ENCODE peak calls at places on chromosomes 13 and 19, in seven cellular contexts. One of them, this sample, is unnamed.

GRCh38 chr19:33267706-33268105 is 34.6 kb downstream of the CEBPA start:
- DNase-seq in heart right ventricle: no peak
- DNase-seq in fibroblast of the aortic adventitia: no peak
- DNase-seq in upper lobe of right lung: no peak
- DNase-seq in epithelial cell of esophagus: no peak
- DNase-seq in omental fat pad: no peak
- DNase-seq in cardiac fibroblast: no peak
- DNase-seq in this sample: no peak

GRCh38 chr13:20487927-20488326 is 37.7 kb downstream of the CRYL1 start:
- DNase-seq in cardiac fibroblast: no peak
- DNase-seq in fibroblast of the aortic adventitia: no peak
- DNase-seq in epithelial cell of esophagus: no peak
- DNase-seq in upper lobe of right lung: no peak
- DNase-seq in heart right ventricle: no peak
- DNase-seq in omental fat pad: no peak
- DNase-seq in this sample: no peak

GRCh38 chr19:13055213-13056051 is 47.2 kb downstream of the LYL1 start:
- DNase-seq in omental fat pad: no peak
- DNase-seq in fibroblast of the aortic adventitia: peak; percentile 96
- DNase-seq in epithelial cell of esophagus: peak; percentile 29
- DNase-seq in upper lobe of right lung: peak; percentile 83
- DNase-seq in heart right ventricle: peak; percentile 80
- DNase-seq in cardiac fibroblast: peak; percentile 90
- DNase-seq in this sample: no peak

GRCh38 chr13:24693862-24694471 is 13.8 kb downstream of the ATP12A start:
- DNase-seq in heart right ventricle: no peak
- DNase-seq in fibroblast of the aortic adventitia: peak; percentile 46
- DNase-seq in epithelial cell of esophagus: peak; percentile 77
- DNase-seq in upper lobe of right lung: peak; percentile 56
- DNase-seq in cardiac fibroblast: peak; percentile 57
- DNase-seq in omental fat pad: no peak
- DNase-seq in this sample: no peak

GRCh38 chr13:96444676-96445075 is 354.8 kb downstream of the HS6ST3 start:
- DNase-seq in upper lobe of right lung: no peak
- DNase-seq in epithelial cell of esophagus: no peak
- DNase-seq in heart right ventricle: no peak
- DNase-seq in cardiac fibroblast: no peak
- DNase-seq in fibroblast of the aortic adventitia: no peak
- DNase-seq in omental fat pad: no peak
- DNase-seq in this sample: no peak

GRCh38 chr13:80359459-80360297 is 18.8 kb upstream of the SPRY2 start:
- DNase-seq in fibroblast of the aortic adventitia: peak; percentile 69
- DNase-seq in cardiac fibroblast: peak; percentile 33
- DNase-seq in epithelial cell of esophagus: no peak
- DNase-seq in omental fat pad: no peak
- DNase-seq in upper lobe of right lung: no peak
- DNase-seq in heart right ventricle: no peak
- DNase-seq in this sample: no peak

GRCh38 chr13:20016649-20017364 is 58.3 kb downstream of the ZMYM2 start:
- DNase-seq in fibroblast of the aortic adventitia: no peak
- DNase-seq in upper lobe of right lung: no peak
- DNase-seq in omental fat pad: no peak
- DNase-seq in epithelial cell of esophagus: no peak
- DNase-seq in heart right ventricle: no peak
- DNase-seq in cardiac fibroblast: no peak
- DNase-seq in this sample: no peak

GRCh38 chr19:11446652-11447301 is 11.3 kb downstream of the PRKCSH start:
- DNase-seq in omental fat pad: no peak
- DNase-seq in heart right ventricle: peak; percentile 74
- DNase-seq in epithelial cell of esophagus: peak; percentile 19
- DNase-seq in cardiac fibroblast: peak; percentile 41
- DNase-seq in upper lobe of right lung: peak; percentile 82
- DNase-seq in fibroblast of the aortic adventitia: peak; percentile 17
- DNase-seq in this sample: peak; percentile 42

GRCh38 chr13:112973577-112973951 is 4.5 kb downstream of the MCF2L start:
- DNase-seq in epithelial cell of esophagus: no peak
- DNase-seq in cardiac fibroblast: no peak
- DNase-seq in fibroblast of the aortic adventitia: no peak
- DNase-seq in upper lobe of right lung: peak; percentile 60
- DNase-seq in omental fat pad: no peak
- DNase-seq in heart right ventricle: no peak
- DNase-seq in this sample: no peak

GRCh38 chr19:47036233-47036651 is 12.2 kb downstream of the TMEM160 start:
- DNase-seq in omental fat pad: no peak
- DNase-seq in heart right ventricle: no peak
- DNase-seq in upper lobe of right lung: peak; percentile 80
- DNase-seq in fibroblast of the aortic adventitia: no peak
- DNase-seq in cardiac fibroblast: no peak
- DNase-seq in epithelial cell of esophagus: peak; percentile 39
- DNase-seq in this sample: no peak

GRCh38 chr13:43119206-43119605 is 95.8 kb downstream of the DNAJC15 start:
- DNase-seq in omental fat pad: no peak
- DNase-seq in cardiac fibroblast: no peak
- DNase-seq in epithelial cell of esophagus: no peak
- DNase-seq in fibroblast of the aortic adventitia: no peak
- DNase-seq in upper lobe of right lung: no peak
- DNase-seq in heart right ventricle: no peak
- DNase-seq in this sample: no peak

GRCh38 chr13:43114504-43114903 is 91.1 kb downstream of the DNAJC15 start:
- DNase-seq in heart right ventricle: no peak
- DNase-seq in upper lobe of right lung: no peak
- DNase-seq in fibroblast of the aortic adventitia: no peak
- DNase-seq in epithelial cell of esophagus: no peak
- DNase-seq in cardiac fibroblast: no peak
- DNase-seq in omental fat pad: no peak
- DNase-seq in this sample: no peak

GRCh38 chr13:43111887-43112400 is 88.6 kb downstream of the DNAJC15 start:
- DNase-seq in omental fat pad: no peak
- DNase-seq in cardiac fibroblast: no peak
- DNase-seq in fibroblast of the aortic adventitia: no peak
- DNase-seq in heart right ventricle: no peak
- DNase-seq in epithelial cell of esophagus: no peak
- DNase-seq in upper lobe of right lung: no peak
- DNase-seq in this sample: no peak

GRCh38 chr13:43113603-43114002 is 90.2 kb downstream of the DNAJC15 start:
- DNase-seq in upper lobe of right lung: no peak
- DNase-seq in fibroblast of the aortic adventitia: no peak
- DNase-seq in cardiac fibroblast: no peak
- DNase-seq in epithelial cell of esophagus: no peak
- DNase-seq in heart right ventricle: no peak
- DNase-seq in omental fat pad: no peak
- DNase-seq in this sample: no peak

DNA sequence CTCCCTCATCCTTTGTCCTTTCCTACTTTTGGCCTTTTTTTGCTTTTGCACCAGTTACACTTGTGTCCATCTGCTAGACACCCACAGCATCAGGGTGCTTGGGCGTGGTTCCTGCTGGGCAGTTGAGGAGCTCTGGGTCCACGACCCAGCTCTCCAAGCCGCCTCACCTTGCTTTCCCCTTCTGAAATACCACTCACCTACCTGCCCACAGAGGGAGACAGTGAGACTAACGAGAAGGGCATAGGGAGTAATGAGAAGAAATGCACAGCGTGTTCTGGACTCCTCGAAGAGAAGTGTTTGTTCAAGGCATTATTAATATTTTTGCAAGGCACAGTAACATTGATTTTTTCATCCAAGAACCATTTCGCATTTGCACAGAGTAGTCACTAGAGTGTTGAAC is 92.9 kb downstream of the DNAJC15 start:
- DNase-seq in epithelial cell of esophagus: no peak
- DNase-seq in cardiac fibroblast: no peak
- DNase-seq in heart right ventricle: no peak
- DNase-seq in fibroblast of the aortic adventitia: no peak
- DNase-seq in upper lobe of right lung: no peak
- DNase-seq in omental fat pad: no peak
- DNase-seq in this sample: no peak
- TF ChIP-seq CTCF in epithelial cell of esophagus: peak; percentile 12
- TF ChIP-seq CTCF in cardiac fibroblast: no peak
- TF ChIP-seq CTCF in heart right ventricle: no peak
- TF ChIP-seq CTCF in fibroblast of the aortic adventitia: no peak
- TF ChIP-seq CTCF in upper lobe of right lung: no peak
- TF ChIP-seq CTCF in omental fat pad: no peak
- TF ChIP-seq CTCF in this sample: no peak

GRCh38 chr19:10003271-10003670 is 7.0 kb downstream of the COL5A3 start:
- DNase-seq in cardiac fibroblast: no peak
- DNase-seq in upper lobe of right lung: no peak
- DNase-seq in fibroblast of the aortic adventitia: no peak
- DNase-seq in omental fat pad: no peak
- DNase-seq in heart right ventricle: no peak
- DNase-seq in epithelial cell of esophagus: no peak
- DNase-seq in this sample: no peak

GRCh38 chr19:10005632-10006334 is 4.5 kb downstream of the COL5A3 start:
- DNase-seq in omental fat pad: no peak
- DNase-seq in fibroblast of the aortic adventitia: no peak
- DNase-seq in upper lobe of right lung: no peak
- DNase-seq in epithelial cell of esophagus: no peak
- DNase-seq in cardiac fibroblast: no peak
- DNase-seq in heart right ventricle: peak; percentile 26
- DNase-seq in this sample: no peak

GRCh38 chr19:10004617-10005016 is 5.7 kb downstream of the COL5A3 start:
- DNase-seq in epithelial cell of esophagus: no peak
- DNase-seq in upper lobe of right lung: no peak
- DNase-seq in cardiac fibroblast: no peak
- DNase-seq in omental fat pad: no peak
- DNase-seq in fibroblast of the aortic adventitia: no peak
- DNase-seq in heart right ventricle: no peak
- DNase-seq in this sample: no peak

GRCh38 chr19:10000171-10000826 is 10.0 kb downstream of the COL5A3 start:
- DNase-seq in heart right ventricle: peak; percentile 47
- DNase-seq in cardiac fibroblast: peak; percentile 77
- DNase-seq in epithelial cell of esophagus: peak; percentile 55
- DNase-seq in fibroblast of the aortic adventitia: peak; percentile 73
- DNase-seq in omental fat pad: peak; percentile 47
- DNase-seq in upper lobe of right lung: peak; percentile 73
- DNase-seq in this sample: peak; percentile 53

DNA sequence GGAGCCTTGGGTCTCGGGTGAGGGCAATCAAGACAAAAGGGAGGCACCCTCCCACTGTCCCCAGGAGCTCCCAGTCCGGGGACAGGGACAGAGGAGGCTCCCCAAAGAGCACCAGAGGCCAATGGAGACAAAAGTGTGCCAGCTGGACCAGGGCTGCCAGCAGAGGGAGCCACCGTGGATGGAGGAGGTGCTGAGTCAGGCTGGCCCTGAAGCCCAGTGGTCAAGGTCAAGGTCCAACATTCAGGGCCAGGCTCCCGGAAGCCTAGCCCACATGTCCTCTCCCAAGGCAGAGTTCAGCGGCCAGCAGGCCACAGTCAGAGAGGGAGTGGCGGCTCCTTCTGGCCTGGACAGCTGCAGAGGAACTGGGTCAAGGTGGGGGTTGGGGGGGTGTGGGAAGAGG is 8.4 kb downstream of the COL5A3 start:
- DNase-seq in fibroblast of the aortic adventitia: no peak
- DNase-seq in omental fat pad: no peak
- DNase-seq in heart right ventricle: peak; percentile 71
- DNase-seq in upper lobe of right lung: no peak
- DNase-seq in cardiac fibroblast: peak; percentile 59
- DNase-seq in epithelial cell of esophagus: no peak
- DNase-seq in this sample: no peak
- TF ChIP-seq CTCF in fibroblast of the aortic adventitia: peak; percentile 46
- TF ChIP-seq CTCF in omental fat pad: peak; percentile 13
- TF ChIP-seq CTCF in heart right ventricle: peak; percentile 27
- TF ChIP-seq CTCF in upper lobe of right lung: peak; percentile 33
- TF ChIP-seq CTCF in cardiac fibroblast: peak; percentile 70
- TF ChIP-seq CTCF in epithelial cell of esophagus: peak; percentile 34
- TF ChIP-seq CTCF in this sample: no peak

GRCh38 chr19:840519-841206 is at the start of gene PRTN3:
- DNase-seq in upper lobe of right lung: no peak
- DNase-seq in omental fat pad: no peak
- DNase-seq in heart right ventricle: no peak
- DNase-seq in cardiac fibroblast: no peak
- DNase-seq in epithelial cell of esophagus: no peak
- DNase-seq in fibroblast of the aortic adventitia: no peak
- DNase-seq in this sample: no peak

GRCh38 chr19:845707-846481 is 5.1 kb downstream of the PRTN3 start:
- DNase-seq in fibroblast of the aortic adventitia: no peak
- DNase-seq in omental fat pad: no peak
- DNase-seq in heart right ventricle: no peak
- DNase-seq in cardiac fibroblast: no peak
- DNase-seq in epithelial cell of esophagus: no peak
- DNase-seq in upper lobe of right lung: no peak
- DNase-seq in this sample: no peak

GRCh38 chr19:844300-844971 is 3.6 kb downstream of the PRTN3 start:
- DNase-seq in epithelial cell of esophagus: peak; percentile 20
- DNase-seq in fibroblast of the aortic adventitia: no peak
- DNase-seq in cardiac fibroblast: no peak
- DNase-seq in heart right ventricle: no peak
- DNase-seq in omental fat pad: no peak
- DNase-seq in upper lobe of right lung: no peak
- DNase-seq in this sample: no peak

GRCh38 chr19:843836-844299 is 3.1 kb downstream of the PRTN3 start:
- DNase-seq in upper lobe of right lung: no peak
- DNase-seq in fibroblast of the aortic adventitia: no peak
- DNase-seq in omental fat pad: no peak
- DNase-seq in heart right ventricle: peak; percentile 36
- DNase-seq in cardiac fibroblast: no peak
- DNase-seq in epithelial cell of esophagus: no peak
- DNase-seq in this sample: no peak

GRCh38 chr19:843180-843835 is 2.5 kb downstream of the PRTN3 start:
- DNase-seq in upper lobe of right lung: peak; percentile 76
- DNase-seq in epithelial cell of esophagus: peak; percentile 28
- DNase-seq in fibroblast of the aortic adventitia: no peak
- DNase-seq in cardiac fibroblast: no peak
- DNase-seq in omental fat pad: no peak
- DNase-seq in heart right ventricle: peak; percentile 51
- DNase-seq in this sample: no peak
- TF ChIP-seq CTCF in upper lobe of right lung: no peak
- TF ChIP-seq CTCF in epithelial cell of esophagus: peak; percentile 9
- TF ChIP-seq CTCF in fibroblast of the aortic adventitia: peak; percentile 11
- TF ChIP-seq CTCF in cardiac fibroblast: peak; percentile 3
- TF ChIP-seq CTCF in omental fat pad: no peak
- TF ChIP-seq CTCF in heart right ventricle: no peak
- TF ChIP-seq CTCF in this sample: no peak

DNA sequence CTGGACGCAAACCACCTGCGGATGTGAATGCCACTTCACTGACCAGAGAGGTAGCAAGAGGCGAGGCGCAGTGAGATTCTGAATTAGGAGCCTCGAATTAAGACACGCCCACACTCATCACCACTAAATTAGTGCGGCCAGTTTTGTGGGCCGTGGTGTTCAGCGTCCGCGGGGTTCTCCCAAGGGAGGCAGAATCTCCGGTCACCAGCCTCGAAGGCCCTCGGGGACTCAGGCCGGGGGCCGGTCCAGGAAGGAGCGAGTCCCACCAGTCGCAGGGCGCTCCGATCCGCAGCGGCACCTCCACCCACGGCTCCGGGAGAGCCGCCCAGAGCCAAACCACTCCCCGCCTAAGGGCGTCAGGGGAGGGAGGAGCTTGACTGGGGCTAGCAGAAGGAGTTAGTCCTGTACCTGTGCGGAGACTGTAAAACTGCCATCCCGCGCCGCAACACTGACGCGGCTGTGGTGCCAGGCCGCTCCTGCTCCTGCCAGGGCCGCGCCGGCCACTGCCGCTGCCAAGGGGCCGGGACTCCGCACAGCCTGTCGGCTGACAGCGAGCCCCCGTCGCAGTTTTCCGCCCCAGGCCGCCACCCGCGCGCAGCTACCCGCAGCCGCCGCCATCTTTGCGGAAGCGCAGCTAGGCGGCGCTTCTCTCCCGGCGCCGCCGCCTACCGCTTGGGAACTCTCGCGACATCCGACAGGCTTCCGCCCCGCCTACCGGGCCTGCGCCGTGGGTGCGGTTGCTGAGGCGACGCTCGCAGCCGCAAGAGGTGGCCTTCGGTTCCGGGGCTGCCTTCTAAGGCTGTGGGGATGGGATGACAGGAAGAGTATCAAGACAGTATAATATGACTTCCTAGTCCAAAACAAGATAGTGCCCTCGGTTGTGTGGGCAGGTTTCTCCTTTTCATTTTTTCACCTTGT is at the start of gene MICU2:
- DNase-seq in heart right ventricle: peak; percentile 95
- DNase-seq in fibroblast of the aortic adventitia: peak; percentile 91
- DNase-seq in omental fat pad: peak; percentile 62
- DNase-seq in cardiac fibroblast: peak; percentile 94
- DNase-seq in epithelial cell of esophagus: peak; percentile 95
- DNase-seq in upper lobe of right lung: peak; percentile 98
- DNase-seq in this sample: peak; percentile 92
- TF ChIP-seq CTCF in heart right ventricle: no peak
- TF ChIP-seq CTCF in fibroblast of the aortic adventitia: no peak
- TF ChIP-seq CTCF in omental fat pad: no peak
- TF ChIP-seq CTCF in cardiac fibroblast: no peak
- TF ChIP-seq CTCF in epithelial cell of esophagus: no peak
- TF ChIP-seq CTCF in upper lobe of right lung: peak; percentile 6
- TF ChIP-seq CTCF in this sample: no peak